ENCODE peak calls at places on chromosomes 3 and 15, in ten cellular contexts. Y is brain microvascular endothelial cell; F is HFF-Myc; L is tibial nerve; N is mammary epithelial cell; D is pancreas; G is psoas muscle; X is fibroblast of mammary gland; U is CD8-positive, alpha-beta T cell; H is Caco-2. R is an unnamed sample.

GRCh38 chr15:76483752-76484151 is 147.2 kb downstream of the ISL2 start:
- DNase-seq in L (no peak), D (no peak), F (no peak), G (no peak), N (no peak), H (no peak), Y (no peak), U (no peak), X (no peak), R (no peak)

GRCh38 chr3:11558918-11559815 is 84.5 kb downstream of the VGLL4 start:
- DNase-seq in N (no peak), H (no peak), D (no peak), F (no peak), L (no peak), G (no peak), Y (no peak), U (no peak), X (no peak), R (no peak)

GRCh38 chr15:28020644-28021043 is 78.5 kb downstream of the OCA2 start:
- DNase-seq in F (no peak), G (no peak), N (no peak), D (no peak), H (no peak), X (no peak), U (no peak), Y (no peak), L (no peak), R (no peak)

GRCh38 chr3:58175429-58176184 is 35.2 kb downstream of the DNASE1L3 start:
- DNase-seq in F (no peak), X (peak; percentile 23), H (peak; percentile 79), D (peak; percentile 63), Y (no peak), U (no peak), G (no peak), L (no peak), N (no peak), R (no peak)

GRCh38 chr3:66609660-66610547 is 109.1 kb upstream of the LRIG1 start:
- DNase-seq in N (peak; percentile 16), L (no peak), U (no peak), H (no peak), G (no peak), F (no peak), Y (peak; percentile 92), D (peak; percentile 39), X (no peak), R (peak; percentile 80)

GRCh38 chr15:68389936-68390790 is 41.8 kb downstream of the ITGA11 start:
- DNase-seq in N (peak; percentile 32), G (no peak), D (no peak), X (peak; percentile 63), U (no peak), F (no peak), L (no peak), Y (peak; percentile 89), H (no peak), R (peak; percentile 16)

GRCh38 chr3:30914696-30915095 is 20.2 kb upstream of the GADL1 start:
- DNase-seq in N (no peak), G (no peak), Y (peak; percentile 70), X (peak; percentile 68), D (no peak), L (no peak), F (no peak), H (no peak), U (no peak), R (no peak)

GRCh38 chr3:118476885-118477618 is 557.6 kb downstream of the IGSF11 start:
- DNase-seq in D (no peak), N (no peak), Y (no peak), F (no peak), X (no peak), H (no peak), U (no peak), G (no peak), L (no peak), R (no peak)

GRCh38 chr15:85753261-85753660 is 41.5 kb downstream of the KLHL25 start:
- DNase-seq in L (no peak), N (no peak), F (no peak), Y (no peak), H (no peak), X (no peak), U (no peak), G (no peak), D (no peak), R (no peak)
- H3K4me3 ChIP-seq in L (no peak overlapping the region), N (no peak overlapping the region), F (no peak overlapping the region), Y (no peak overlapping the region), H (no peak overlapping the region), X (no peak overlapping the region), U (no peak overlapping the region), G (no peak overlapping the region), D (no peak overlapping the region), R (no peak overlapping the region)

DNA sequence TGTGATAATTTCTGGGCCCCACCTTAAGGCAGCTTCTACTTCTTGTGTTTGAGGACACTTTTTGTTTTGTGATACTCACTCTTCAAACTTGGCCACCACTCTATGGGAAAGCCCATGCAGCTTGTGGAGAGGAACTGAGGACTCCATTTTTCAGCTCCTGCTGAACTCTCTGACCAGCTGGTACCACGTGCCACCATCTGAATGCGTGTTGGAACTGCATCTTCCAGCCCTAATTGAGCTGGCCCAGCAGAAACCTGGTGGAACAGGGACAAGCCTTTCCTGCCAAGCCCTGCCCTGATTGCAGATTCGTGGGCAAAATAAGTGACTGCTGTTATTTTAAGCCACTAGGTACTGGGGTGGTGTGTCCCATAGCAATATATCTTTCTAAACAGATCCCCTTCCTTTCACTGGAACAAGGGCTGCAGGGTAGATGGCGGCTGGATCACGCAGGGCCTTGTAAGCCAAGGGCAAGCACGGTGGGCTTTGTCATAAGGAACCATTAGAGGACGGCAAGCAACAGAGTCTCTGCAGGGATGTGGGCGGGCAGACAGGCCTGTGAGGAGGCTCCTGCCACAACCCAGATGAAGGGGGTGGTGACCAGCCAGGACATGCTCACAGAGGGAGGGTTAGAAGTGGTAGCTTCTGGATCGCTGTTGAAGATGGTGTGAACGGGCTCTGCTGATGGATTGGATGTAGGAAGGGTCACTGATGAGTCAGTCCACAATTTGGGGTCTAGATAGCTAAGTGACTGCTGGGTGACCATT is 9.5 kb downstream of the H1-8 start:
- DNase-seq in Y (no peak), G (peak; percentile 4), N (no peak), L (no peak), D (no peak), X (no peak), H (no peak), F (no peak), U (no peak), R (no peak)
- TF ChIP-seq CTCF in Y (no peak), G (no peak), N (no peak), L (no peak), D (no peak), X (no peak), H (no peak), F (no peak), U (no peak), R (no peak)

GRCh38 chr3:29286841-29287240 is 6.0 kb downstream of the RBMS3 start:
- DNase-seq in U (no peak), H (no peak), G (no peak), X (peak; percentile 90), Y (no peak), L (no peak), N (peak; percentile 49), D (no peak), F (peak; percentile 56), R (peak; percentile 72)

GRCh38 chr3:29283297-29283681 is 2.4 kb downstream of the RBMS3 start:
- DNase-seq in G (no peak), F (no peak), N (peak; percentile 31), X (no peak), U (no peak), Y (no peak), L (no peak), D (no peak), H (no peak), R (no peak)

GRCh38 chr3:29283739-29284138 is 2.9 kb downstream of the RBMS3 start:
- DNase-seq in F (no peak), D (no peak), X (no peak), G (no peak), N (peak; percentile 16), H (no peak), L (no peak), U (no peak), Y (no peak), R (no peak)

GRCh38 chr3:29284578-29284977 is 3.7 kb downstream of the RBMS3 start:
- DNase-seq in X (no peak), D (no peak), U (no peak), Y (no peak), F (no peak), L (no peak), G (no peak), N (peak; percentile 25), H (no peak), R (no peak)

DNA sequence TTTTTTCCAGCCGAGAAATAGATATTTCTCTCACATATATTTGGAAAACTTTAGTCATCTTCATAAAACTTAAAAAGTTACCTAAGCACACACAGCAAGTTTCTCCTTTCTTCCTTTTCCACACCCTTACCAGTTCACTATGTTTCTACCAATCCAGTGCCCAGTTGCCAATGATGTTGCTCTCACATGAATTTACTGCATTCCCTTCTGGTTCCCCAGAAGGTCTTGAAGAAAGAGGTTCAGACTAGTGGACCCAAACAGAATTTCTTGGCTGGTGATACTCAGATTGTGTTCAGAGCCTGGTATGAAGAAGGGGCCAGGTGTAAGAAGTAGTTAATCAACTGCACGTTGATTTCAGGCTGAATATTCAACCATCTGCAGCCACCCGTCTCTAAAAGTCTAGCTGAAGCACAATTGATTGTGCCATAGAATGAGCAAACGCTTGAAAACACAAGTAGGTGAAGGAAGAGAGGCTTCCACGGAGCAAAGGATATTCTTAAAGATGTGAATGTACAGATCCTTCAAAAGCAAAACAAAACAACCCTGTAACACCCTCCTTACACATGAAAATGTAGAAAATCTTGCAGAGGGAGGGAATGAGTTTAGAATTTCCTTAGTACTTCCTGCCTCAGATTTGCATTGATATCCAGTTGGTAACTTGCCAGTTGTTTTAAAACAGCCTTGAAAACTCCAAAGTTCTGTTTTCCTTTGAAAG is 4.6 kb downstream of the RBMS3 start:
- DNase-seq in Y (no peak), F (no peak), U (no peak), G (no peak), N (peak; percentile 76), H (no peak), L (no peak), D (no peak), X (peak; percentile 55), R (no peak)
- H3K4me3 ChIP-seq in Y (peak overlapping the region; percentile 24), F (peak overlapping the region; percentile 29), U (no peak overlapping the region), G (peak overlapping the region; percentile 76), N (peak overlapping the region; percentile 52), H (no peak overlapping the region), L (peak overlapping the region; percentile 70), D (peak overlapping the region; percentile 19), X (peak overlapping the region; percentile 31), R (peak overlapping the region; percentile 34)

GRCh38 chr3:156448300-156448699 is 106.6 kb downstream of the SSR3 start:
- DNase-seq in F (no peak), H (peak; percentile 42), L (no peak), D (no peak), X (peak; percentile 62), Y (peak; percentile 54), N (peak; percentile 11), G (no peak), U (no peak), R (no peak)
- TF ChIP-seq CTCF in F (peak; percentile 55), H (peak; percentile 59), L (no peak), D (no peak), X (peak; percentile 78), Y (peak; percentile 86), N (peak; percentile 54), G (no peak), U (peak; percentile 55), R (peak; percentile 62)

GRCh38 chr15:89429986-89430385 is 66.4 kb downstream of the RHCG start:
- DNase-seq in X (no peak), D (no peak), G (no peak), F (no peak), N (no peak), Y (no peak), U (no peak), H (no peak), L (no peak), R (no peak)
- H3K4me3 ChIP-seq in X (no peak overlapping the region), D (peak overlapping the region; percentile 52), G (peak overlapping the region; percentile 65), F (no peak overlapping the region), N (no peak overlapping the region), Y (no peak overlapping the region), U (no peak overlapping the region), H (peak overlapping the region; percentile 73), L (no peak overlapping the region), R (no peak overlapping the region)

R was measured in AG04449.